ENCODE peak calls at places on chromosomes 12 and 14, in seven cellular contexts. B is PC-3, T is GM23248, H is OCI-LY7, K is SK-N-SH, J is GM23338, X is neural progenitor cell. G is an unnamed sample. For H4K20me1, the result is how much of the 10 kb centered on the place peaks cover.

GRCh38 chr12:11595080-11595479 is 54.4 kb upstream of the ETV6 start:
- DNase-seq in B (no peak), T (no peak), H (no peak), K (no peak), J (no peak), X (no peak), G (no peak)

GRCh38 chr12:12685305-12685704 is 10.7 kb downstream of the GPR19 start:
- DNase-seq in B (no peak), T (no peak), H (no peak), K (no peak), J (peak), X (peak), G (no peak)

GRCh38 chr12:88310666-88311065 is 168.6 kb downstream of the TMTC3 start:
- DNase-seq in B (no peak), T (peak), H (no peak), K (no peak), J (no peak), X (no peak), G (no peak)

GRCh38 chr12:30696486-30696885 is 817 bp upstream of the IPO8 start:
- DNase-seq in B (no peak), T (no peak), H (no peak), K (peak), J (peak), X (peak), G (no peak)

GRCh38 chr12:12800406-12801180 is 12.6 kb upstream of the DDX47 start:
- DNase-seq in B (peak), T (peak), H (no peak), K (no peak), J (no peak), X (no peak), G (peak)

GRCh38 chr12:92828565-92828964 is 100.5 kb downstream of the EEA1 start:
- DNase-seq in B (no peak), T (no peak), H (no peak), K (no peak), J (no peak), X (no peak), G (no peak)

GRCh38 chr14:56057071-56057865 is 60.9 kb upstream of the PELI2 start:
- DNase-seq in B (no peak), T (no peak), H (no peak), K (no peak), J (no peak), X (peak), G (no peak)

GRCh38 chr12:131454418-131455217 is 256.3 kb upstream of the SFSWAP start:
- DNase-seq in B (peak), T (peak), H (peak), K (peak), J (peak), X (peak), G (peak)

GRCh38 chr12:124530637-124531263 is 36.7 kb downstream of the NCOR2 start:
- DNase-seq in B (no peak), T (no peak), H (no peak), K (no peak), J (no peak), X (no peak), G (no peak)

GRCh38 chr12:49049566-49050224 is 10.9 kb downstream of the KMT2D start:
- DNase-seq in B (peak), T (peak), H (no peak), K (no peak), J (no peak), X (no peak), G (no peak)

GRCh38 chr12:49050507-49051372 is 9.9 kb downstream of the KMT2D start:
- DNase-seq in B (no peak), T (no peak), H (no peak), K (no peak), J (no peak), X (no peak), G (no peak)

GRCh38 chr12:49052451-49053208 is 8.0 kb downstream of the KMT2D start:
- DNase-seq in B (no peak), T (no peak), H (no peak), K (no peak), J (no peak), X (no peak), G (no peak)

GRCh38 chr12:49051777-49052438 is 8.7 kb downstream of the KMT2D start:
- DNase-seq in B (no peak), T (no peak), H (no peak), K (no peak), J (no peak), X (no peak), G (no peak)

DNA sequence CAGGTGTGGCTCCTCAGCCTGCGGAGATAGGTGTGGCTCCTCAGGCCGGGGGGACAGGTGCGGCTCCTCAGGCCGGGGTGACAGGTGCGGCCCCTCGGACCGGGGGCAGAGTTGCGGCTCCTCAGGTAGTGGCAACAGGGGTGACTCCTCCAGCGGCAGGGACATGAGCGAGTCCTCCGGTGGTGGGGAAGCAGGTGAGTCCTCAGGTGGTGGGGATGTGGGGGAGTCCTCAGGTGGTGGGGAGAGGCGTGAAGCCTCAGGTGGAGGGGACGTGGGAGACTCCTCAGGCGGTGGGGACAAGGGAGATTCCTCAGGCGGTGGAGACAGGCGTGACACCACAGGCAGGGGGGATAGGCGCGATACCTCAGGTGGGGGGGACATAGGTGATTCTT is 9.2 kb downstream of the KMT2D start:
- DNase-seq in B (no peak), T (no peak), H (no peak), K (no peak), J (no peak), X (no peak), G (no peak)
- H4K20me1 ChIP-seq in B (under half), T (under half), H (under half), K (half or more), J (half or more), X (half or more), G (under half)

DNA sequence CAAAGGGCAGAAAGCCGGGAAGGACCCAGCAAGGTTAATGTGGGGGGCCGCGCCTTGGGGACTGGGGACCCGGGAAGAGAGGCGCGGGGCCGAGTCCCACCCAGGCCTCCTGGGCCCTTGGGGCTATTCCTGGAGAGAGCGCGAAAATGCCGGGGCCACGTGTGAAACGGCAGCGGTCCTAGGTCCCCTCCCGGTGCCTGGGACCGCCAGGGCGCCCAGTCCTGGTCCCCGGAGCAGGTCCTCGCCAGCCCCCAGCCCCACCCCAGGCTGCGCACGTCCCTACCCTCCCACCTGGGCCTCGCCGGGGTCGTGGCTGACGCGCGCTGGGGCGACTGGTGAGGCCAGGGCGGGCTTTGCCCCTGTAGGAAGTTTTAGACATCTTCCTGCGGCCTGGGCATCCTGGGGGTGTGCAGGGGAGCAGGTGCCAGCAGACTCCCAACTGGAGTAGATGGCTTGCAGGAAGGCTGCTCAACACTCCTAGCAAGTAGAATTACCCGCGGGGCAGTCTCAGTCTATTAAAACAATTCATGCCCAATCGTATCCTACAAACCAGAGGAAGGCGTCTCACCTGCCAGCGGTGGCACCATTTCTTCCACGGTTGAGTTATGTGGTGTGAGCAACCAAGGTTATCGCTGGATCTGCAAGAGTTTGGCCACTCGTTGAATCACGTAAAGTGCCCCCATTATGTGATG is 759 bp downstream of the FAR2 start:
- DNase-seq in B (no peak), T (no peak), H (no peak), K (no peak), J (peak), X (peak), G (no peak)
- H2AFZ ChIP-seq in B (no peak), T (peak), H (no peak), K (peak), J (peak), X (peak), G (peak)

GRCh38 chr14:92321701-92322100 is 1.3 kb upstream of the SLC24A4 start:
- DNase-seq in B (no peak), T (no peak), H (no peak), K (no peak), J (no peak), X (no peak), G (no peak)

GRCh38 chr14:92323916-92324818 is 1.2 kb downstream of the SLC24A4 start:
- DNase-seq in B (no peak), T (no peak), H (no peak), K (no peak), J (peak), X (peak), G (no peak)

GRCh38 chr14:92322516-92322915 is 449 bp upstream of the SLC24A4 start:
- DNase-seq in B (no peak), T (no peak), H (no peak), K (no peak), J (peak), X (peak), G (no peak)

GRCh38 chr14:92325835-92326234 is 2.9 kb downstream of the SLC24A4 start:
- DNase-seq in B (no peak), T (no peak), H (no peak), K (no peak), J (no peak), X (no peak), G (no peak)

DNA sequence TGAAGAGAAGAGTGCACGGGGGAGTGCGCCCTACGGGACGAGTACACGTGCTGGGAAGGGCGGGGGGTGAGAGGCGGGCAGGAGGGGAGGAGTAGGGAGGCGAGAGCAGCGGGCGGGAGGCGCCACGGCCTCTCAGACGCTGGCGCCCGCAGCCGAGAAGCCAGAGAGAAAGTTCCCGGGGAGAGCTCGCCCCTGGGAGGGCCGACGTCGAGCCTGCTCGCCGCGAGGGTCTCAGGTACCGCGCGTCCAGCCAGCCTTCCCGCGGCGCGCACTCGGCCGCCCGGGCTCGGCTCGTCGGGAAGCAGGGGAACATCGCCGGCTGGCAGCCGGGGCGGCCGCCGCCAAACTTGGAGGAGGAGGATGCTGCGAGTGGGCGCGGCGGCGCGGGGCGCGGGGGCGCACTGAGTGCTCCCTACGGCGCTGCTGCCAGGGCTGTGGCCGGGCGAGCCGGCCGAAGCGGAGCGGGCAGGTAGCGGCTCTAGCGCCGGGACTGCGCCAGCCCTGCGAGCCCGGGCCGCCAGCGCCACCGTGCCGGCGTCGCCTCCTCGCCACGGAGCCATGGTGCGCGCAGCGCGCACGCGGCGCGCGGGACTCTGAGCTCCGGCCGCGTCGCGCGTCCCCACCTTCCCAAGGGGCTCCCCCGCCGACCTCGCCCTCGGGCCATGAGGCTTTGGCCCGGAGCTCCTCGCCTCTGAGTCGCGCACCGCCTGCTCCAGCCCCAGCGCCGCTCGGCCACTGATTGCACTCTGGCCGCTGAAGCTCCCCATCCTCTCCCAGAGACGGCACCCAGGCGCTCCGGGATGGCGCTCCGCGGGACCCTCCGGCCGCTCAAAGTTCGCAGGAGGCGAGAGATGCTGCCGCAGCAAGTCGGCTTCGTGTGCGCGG is at the start of gene SLC24A4:
- DNase-seq in B (no peak), T (peak), H (no peak), K (peak), J (peak), X (peak), G (peak)
- TF ChIP-seq EZH2phosphoT487 in B (no peak), T (no peak), H (no peak), K (no peak), J (no peak), X (peak), G (peak)

DNA sequence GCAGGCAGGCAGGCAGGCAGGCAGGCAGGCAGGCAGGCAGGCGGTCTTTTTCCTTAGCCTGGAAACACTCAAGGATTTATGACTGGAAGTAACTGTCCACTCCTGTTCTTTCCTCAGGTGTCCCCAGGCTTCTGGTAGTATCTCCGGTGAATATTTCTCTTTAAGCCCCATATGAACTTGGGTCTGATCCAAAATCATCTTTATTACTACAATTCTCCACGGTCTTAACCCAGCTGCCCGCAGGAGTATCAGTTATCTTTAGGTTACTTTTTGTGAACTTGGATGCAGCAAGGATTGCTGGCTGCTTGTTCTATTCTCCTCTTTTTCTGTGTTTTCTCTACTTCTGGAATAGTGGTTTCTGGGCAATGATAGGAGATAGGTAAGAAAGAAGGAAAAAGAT is 3.3 kb downstream of the CSRNP2 start:
- DNase-seq in B (no peak), T (no peak), H (no peak), K (no peak), J (no peak), X (no peak), G (no peak)
- H4K20me1 ChIP-seq in B (under half), T (under half), H (under half), K (half or more), J (under half), X (half or more), G (under half)

GRCh38 chr12:94147991-94148840 is at the start of gene PLXNC1:
- DNase-seq in B (no peak), T (peak), H (peak), K (peak), J (peak), X (peak), G (peak)

GRCh38 chr12:94147377-94147990 is 893 bp upstream of the PLXNC1 start:
- DNase-seq in B (no peak), T (no peak), H (peak), K (no peak), J (no peak), X (no peak), G (no peak)

GRCh38 chr12:94150483-94151225 is 2.3 kb downstream of the PLXNC1 start:
- DNase-seq in B (no peak), T (no peak), H (no peak), K (peak), J (peak), X (peak), G (peak)

GRCh38 chr12:94149781-94150482 is 1.6 kb downstream of the PLXNC1 start:
- DNase-seq in B (no peak), T (peak), H (no peak), K (peak), J (peak), X (peak), G (peak)

DNA sequence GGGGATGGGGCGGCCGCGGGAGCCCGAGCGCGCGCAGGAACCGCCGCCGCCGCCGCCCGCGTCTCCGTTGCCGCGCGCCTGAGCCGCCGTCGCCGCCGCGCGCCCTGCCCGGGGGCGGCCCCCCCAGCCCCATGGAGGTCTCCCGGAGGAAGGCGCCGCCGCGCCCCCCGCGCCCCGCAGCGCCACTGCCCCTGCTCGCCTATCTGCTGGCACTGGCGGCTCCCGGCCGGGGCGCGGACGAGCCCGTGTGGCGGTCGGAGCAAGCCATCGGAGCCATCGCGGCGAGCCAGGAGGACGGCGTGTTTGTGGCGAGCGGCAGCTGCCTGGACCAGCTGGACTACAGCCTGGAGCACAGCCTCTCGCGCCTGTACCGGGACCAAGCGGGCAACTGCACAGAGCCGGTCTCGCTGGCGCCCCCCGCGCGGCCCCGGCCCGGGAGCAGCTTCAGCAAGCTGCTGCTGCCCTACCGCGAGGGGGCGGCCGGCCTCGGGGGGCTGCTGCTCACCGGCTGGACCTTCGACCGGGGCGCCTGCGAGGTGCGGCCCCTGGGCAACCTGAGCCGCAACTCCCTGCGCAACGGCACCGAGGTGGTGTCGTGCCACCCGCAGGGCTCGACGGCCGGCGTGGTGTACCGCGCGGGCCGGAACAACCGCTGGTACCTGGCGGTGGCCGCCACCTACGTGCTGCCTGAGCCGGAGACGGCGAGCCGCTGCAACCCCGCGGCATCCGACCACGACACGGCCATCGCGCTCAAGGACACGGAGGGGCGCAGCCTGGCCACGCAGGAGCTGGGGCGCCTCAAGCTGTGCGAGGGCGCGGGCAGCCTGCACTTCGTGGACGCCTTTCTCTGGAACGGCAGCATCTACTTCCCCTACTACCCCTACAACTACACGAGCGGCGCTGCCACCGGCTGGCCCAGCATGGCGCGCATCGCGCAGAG is 734 bp downstream of the PLXNC1 start:
- DNase-seq in B (no peak), T (peak), H (peak), K (peak), J (peak), X (peak), G (peak)
- H2AFZ ChIP-seq in B (no peak), T (peak), H (no peak), K (no peak), J (peak), X (peak), G (peak)

DNA sequence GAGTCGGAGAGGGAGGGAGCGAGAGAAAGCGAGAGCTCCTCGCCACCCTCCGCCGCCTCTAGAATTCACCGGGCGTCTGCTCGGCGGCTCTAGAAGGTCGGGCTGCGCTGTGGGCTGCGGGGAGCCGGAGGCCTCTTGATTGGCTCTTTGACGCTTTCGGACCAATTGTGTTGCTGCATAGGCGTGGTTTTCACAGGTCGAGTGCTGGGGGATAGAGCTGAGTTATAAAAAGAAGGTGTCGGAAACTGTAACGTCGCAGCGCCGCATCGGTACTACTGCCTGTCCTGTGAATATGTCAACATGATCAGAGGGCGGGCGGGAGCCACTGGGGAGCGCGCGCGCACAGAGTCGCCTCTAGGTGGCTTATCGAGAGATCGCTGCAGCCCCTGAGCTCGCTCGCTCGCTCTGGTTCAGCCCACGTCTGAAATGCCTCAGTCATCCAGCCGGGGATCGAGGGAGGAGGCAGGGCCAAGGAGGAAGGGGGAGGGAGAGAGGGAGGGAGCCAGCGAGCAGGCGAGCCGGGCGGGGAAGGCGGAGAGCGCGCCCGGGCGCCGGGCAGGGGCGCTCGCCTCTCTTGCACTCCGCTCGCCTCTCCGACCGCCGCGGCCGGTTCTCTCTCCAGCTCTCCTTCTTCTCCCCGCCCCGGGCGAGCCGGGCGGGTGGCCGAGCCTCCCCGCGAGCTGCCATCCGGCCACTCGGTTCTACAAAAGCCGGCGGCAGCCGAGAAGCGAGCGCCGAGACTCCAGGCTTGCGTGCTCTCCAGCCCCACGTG is at the start of gene TBX3:
- DNase-seq in B (peak), T (peak), H (no peak), K (peak), J (peak), X (peak), G (peak)
- TF ChIP-seq EZH2phosphoT487 in B (no peak), T (no peak), H (no peak), K (no peak), J (no peak), X (no peak), G (no peak)

DNA sequence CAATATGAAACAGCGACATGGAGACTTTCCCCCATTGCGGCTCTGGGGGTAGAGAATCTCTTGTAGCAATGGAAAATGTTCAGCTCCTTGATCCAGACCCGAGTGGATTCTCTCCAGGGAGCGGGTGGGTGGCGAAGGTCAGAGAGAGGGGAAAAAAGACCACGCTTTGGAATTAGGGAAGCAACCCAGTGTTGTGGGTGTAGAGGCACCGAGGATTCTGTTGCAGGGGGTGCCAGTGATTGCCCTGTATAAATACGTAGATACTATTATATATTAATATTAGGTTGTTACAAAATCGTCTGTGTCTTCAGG is 136.1 kb upstream of the KRAS start:
- DNase-seq in B (no peak), T (no peak), H (peak), K (peak), J (no peak), X (no peak), G (no peak)
- H4K20me1 ChIP-seq in B (under half), T (under half), H (under half), K (under half), J (under half), X (under half), G (under half)